ENCODE peak calls at places on chromosome 19, in nine cellular contexts. J is activated naive CD8-positive, alpha-beta T cell treated with anti-CD3 and anti-CD28 coated beads for 36 hours; D is stimulated activated naive CD4-positive, alpha-beta T cell treated with Interleukin-2 at 50 U/mL for 16 hours; H is T-cell; A is activated naive CD4-positive, alpha-beta T cell treated with anti-CD3 and anti-CD28 coated beads, Interleukin-2, amount 10 ng/mL, durations not matched to agents 7 days and 5 days; S is RPMI7951; P is fibroblast of the conjunctiva; B is anterior cingulate cortex; X is SK-N-MC. W is an unnamed sample.

GRCh38 chr19:4288091-4288777 is 9.2 kb downstream of the SHD start:
- DNase-seq in J (no peak), D (no peak), H (no peak), A (no peak), S (no peak), P (no peak), B (no peak), X (no peak), W (no peak)

GRCh38 chr19:10829967-10830366 is 6.0 kb downstream of the TMED1 start:
- DNase-seq in J (no peak), D (no peak), H (no peak), A (no peak), S (no peak), P (no peak), B (no peak), X (no peak), W (no peak)

GRCh38 chr19:1851581-1852293 is 3.5 kb upstream of the REXO1 start:
- DNase-seq in J (peak), D (peak), H (peak), A (peak), S (no peak), P (no peak), B (no peak), X (no peak), W (no peak)

GRCh38 chr19:50759886-50760285 is 10.4 kb upstream of the GPR32 start:
- DNase-seq in J (no peak), D (no peak), H (no peak), A (no peak), S (peak), P (no peak), B (no peak), X (no peak), W (no peak)

GRCh38 chr19:372306-372890 is 27.8 kb upstream of the MIER2 start:
- DNase-seq in J (no peak), D (no peak), H (no peak), A (no peak), S (peak), P (peak), B (no peak), X (no peak), W (no peak)

GRCh38 chr19:11091343-11092153 is 2.3 kb downstream of the LDLR start:
- DNase-seq in J (peak), D (peak), H (peak), A (peak), S (peak), P (peak), B (no peak), X (no peak), W (no peak)

GRCh38 chr19:38162094-38162493 is 61.9 kb downstream of the DPF1 start:
- DNase-seq in J (no peak), D (no peak), H (no peak), A (no peak), S (no peak), P (no peak), B (no peak), X (no peak), W (no peak)

GRCh38 chr19:38952395-38953165 is 21.8 kb downstream of the MRPS12 start:
- DNase-seq in J (no peak), D (peak), H (peak), A (peak), S (no peak), P (no peak), B (no peak), X (no peak), W (no peak)

GRCh38 chr19:58568731-58569130 is 4.4 kb downstream of the MZF1 start:
- DNase-seq in J (no peak), D (no peak), H (no peak), A (peak), S (no peak), P (no peak), B (no peak), X (no peak), W (peak)

GRCh38 chr19:10747674-10748073 is 29.8 kb downstream of the DNM2 start:
- DNase-seq in J (no peak), D (no peak), H (peak), A (no peak), S (no peak), P (no peak), B (no peak), X (no peak), W (no peak)

GRCh38 chr19:5651361-5651760 is 28.5 kb downstream of the SAFB start:
- DNase-seq in J (no peak), D (no peak), H (no peak), A (no peak), S (no peak), P (no peak), B (no peak), X (no peak), W (no peak)

W was measured in sciatic nerve.